ENCODE peak calls at places on chromosome 2, in four cellular contexts. One of them, this sample, is unnamed.

GRCh38 chr2:182949572-182950189 is 83.2 kb upstream of the FRZB start:
- DNase-seq in HCT116: no peak
- DNase-seq in breast epithelium: no peak
- DNase-seq in right lobe of liver: no peak
- DNase-seq in this sample: no peak

GRCh38 chr2:25835906-25836305 is 42.4 kb downstream of the ASXL2 start:
- DNase-seq in HCT116: no peak
- DNase-seq in breast epithelium: no peak
- DNase-seq in right lobe of liver: no peak
- DNase-seq in this sample: no peak

GRCh38 chr2:127134833-127135830 is 28.2 kb upstream of the BIN1 start:
- DNase-seq in HCT116: no peak
- DNase-seq in breast epithelium: no peak
- DNase-seq in right lobe of liver: no peak
- DNase-seq in this sample: no peak

GRCh38 chr2:237152361-237152760 is 66.7 kb downstream of the COPS8 start:
- DNase-seq in right lobe of liver: no peak
- DNase-seq in breast epithelium: no peak
- DNase-seq in HCT116: no peak
- DNase-seq in this sample: no peak

GRCh38 chr2:41387519-41387918 is 660.3 kb upstream of the PKDCC start:
- DNase-seq in right lobe of liver: no peak
- DNase-seq in HCT116: no peak
- DNase-seq in breast epithelium: no peak
- DNase-seq in this sample: no peak

GRCh38 chr2:216695401-216695821 is at the start of gene IGFBP5:
- DNase-seq in breast epithelium: peak; percentile 81
- DNase-seq in HCT116: no peak
- DNase-seq in right lobe of liver: peak; percentile 54
- DNase-seq in this sample: peak; percentile 97

GRCh38 chr2:28613616-28614501 is 118.0 kb downstream of the PLB1 start:
- DNase-seq in right lobe of liver: no peak
- DNase-seq in breast epithelium: no peak
- DNase-seq in HCT116: peak; percentile 47
- DNase-seq in this sample: no peak

GRCh38 chr2:10373931-10374330 is 71.2 kb downstream of the HPCAL1 start:
- DNase-seq in HCT116: no peak
- DNase-seq in breast epithelium: no peak
- DNase-seq in right lobe of liver: no peak
- DNase-seq in this sample: no peak

GRCh38 chr2:70620020-70620419 is 66.4 kb upstream of the TGFA start:
- DNase-seq in right lobe of liver: no peak
- DNase-seq in breast epithelium: no peak
- DNase-seq in HCT116: no peak
- DNase-seq in this sample: no peak

GRCh38 chr2:46878886-46879285 is 36.7 kb downstream of the MCFD2 start:
- DNase-seq in HCT116: no peak
- DNase-seq in breast epithelium: no peak
- DNase-seq in right lobe of liver: no peak
- DNase-seq in this sample: no peak

GRCh38 chr2:134411279-134411827 is 157.5 kb downstream of the MGAT5 start:
- DNase-seq in HCT116: no peak
- DNase-seq in breast epithelium: no peak
- DNase-seq in right lobe of liver: no peak
- DNase-seq in this sample: no peak

GRCh38 chr2:79993144-79993543 is 311.4 kb downstream of the LRRTM1 start:
- DNase-seq in HCT116: no peak
- DNase-seq in right lobe of liver: no peak
- DNase-seq in breast epithelium: no peak
- DNase-seq in this sample: no peak

GRCh38 chr2:10163498-10164486 is 41.3 kb downstream of the RRM2 start:
- DNase-seq in HCT116: no peak
- DNase-seq in breast epithelium: no peak
- DNase-seq in right lobe of liver: no peak
- DNase-seq in this sample: no peak

GRCh38 chr2:11873766-11874165 is 127.3 kb downstream of the LPIN1 start:
- DNase-seq in breast epithelium: no peak
- DNase-seq in right lobe of liver: no peak
- DNase-seq in HCT116: no peak
- DNase-seq in this sample: no peak

GRCh38 chr2:54308186-54308585 is 52.2 kb upstream of the TSPYL6 start:
- DNase-seq in HCT116: no peak
- DNase-seq in breast epithelium: no peak
- DNase-seq in right lobe of liver: no peak
- DNase-seq in this sample: no peak

GRCh38 chr2:218281449-218281848 is 10.9 kb downstream of the TMBIM1 start:
- DNase-seq in right lobe of liver: no peak
- DNase-seq in breast epithelium: no peak
- DNase-seq in HCT116: no peak
- DNase-seq in this sample: no peak

GRCh38 chr2:26640331-26640745 is 828 bp downstream of the CIB4 start:
- DNase-seq in right lobe of liver: no peak
- DNase-seq in HCT116: peak; percentile 13
- DNase-seq in breast epithelium: no peak
- DNase-seq in this sample: peak; percentile 38

GRCh38 chr2:203873921-203874631 is 6.5 kb downstream of the CTLA4 start:
- DNase-seq in right lobe of liver: no peak
- DNase-seq in HCT116: no peak
- DNase-seq in breast epithelium: no peak
- DNase-seq in this sample: no peak

GRCh38 chr2:181916726-181917377 is 25.3 kb downstream of the ITPRID2 start:
- DNase-seq in right lobe of liver: no peak
- DNase-seq in breast epithelium: no peak
- DNase-seq in HCT116: no peak
- DNase-seq in this sample: no peak

GRCh38 chr2:173412628-173413027 is 58.0 kb downstream of the CDCA7 start:
- DNase-seq in breast epithelium: no peak
- DNase-seq in right lobe of liver: no peak
- DNase-seq in HCT116: no peak
- DNase-seq in this sample: no peak

GRCh38 chr2:205001306-205001966 is 456.2 kb downstream of the PARD3B start:
- DNase-seq in right lobe of liver: no peak
- DNase-seq in HCT116: no peak
- DNase-seq in breast epithelium: no peak
- DNase-seq in this sample: no peak

GRCh38 chr2:1162768-1163584 is 212.3 kb downstream of the SNTG2 start:
- DNase-seq in breast epithelium: no peak
- DNase-seq in right lobe of liver: no peak
- DNase-seq in HCT116: no peak
- DNase-seq in this sample: no peak

GRCh38 chr2:66815886-66816285 is 381.0 kb downstream of the MEIS1 start:
- DNase-seq in HCT116: no peak
- DNase-seq in breast epithelium: no peak
- DNase-seq in right lobe of liver: no peak
- DNase-seq in this sample: no peak

GRCh38 chr2:10305715-10306114 is 3.0 kb downstream of the HPCAL1 start:
- DNase-seq in breast epithelium: no peak
- DNase-seq in HCT116: no peak
- DNase-seq in right lobe of liver: no peak
- DNase-seq in this sample: no peak

GRCh38 chr2:187834787-187835186 is 280.6 kb upstream of the TFPI start:
- DNase-seq in breast epithelium: no peak
- DNase-seq in HCT116: no peak
- DNase-seq in right lobe of liver: no peak
- DNase-seq in this sample: no peak

GRCh38 chr2:48183276-48183675 is 277.0 kb upstream of the FBXO11 start:
- DNase-seq in HCT116: no peak
- DNase-seq in breast epithelium: no peak
- DNase-seq in right lobe of liver: no peak
- DNase-seq in this sample: no peak

GRCh38 chr2:7010376-7010775 is 93.2 kb downstream of the RNF144A start:
- DNase-seq in breast epithelium: no peak
- DNase-seq in right lobe of liver: no peak
- DNase-seq in HCT116: no peak
- DNase-seq in this sample: peak; percentile 61

GRCh38 chr2:231174211-231174651 is 24.2 kb upstream of the ARMC9 start:
- DNase-seq in HCT116: no peak
- DNase-seq in right lobe of liver: no peak
- DNase-seq in breast epithelium: no peak
- DNase-seq in this sample: no peak

GRCh38 chr2:136247204-136247990 is 129.4 kb upstream of the CXCR4 start:
- DNase-seq in right lobe of liver: no peak
- DNase-seq in HCT116: no peak
- DNase-seq in breast epithelium: no peak
- DNase-seq in this sample: no peak

GRCh38 chr2:136251777-136252477 is 134.0 kb upstream of the CXCR4 start:
- DNase-seq in right lobe of liver: no peak
- DNase-seq in HCT116: no peak
- DNase-seq in breast epithelium: no peak
- DNase-seq in this sample: no peak

GRCh38 chr2:136248907-136249306 is 131.0 kb upstream of the CXCR4 start:
- DNase-seq in HCT116: no peak
- DNase-seq in right lobe of liver: no peak
- DNase-seq in breast epithelium: no peak
- DNase-seq in this sample: no peak

GRCh38 chr2:136246086-136246669 is 128.2 kb upstream of the CXCR4 start:
- DNase-seq in breast epithelium: no peak
- DNase-seq in right lobe of liver: peak; percentile 73
- DNase-seq in HCT116: peak; percentile 53
- DNase-seq in this sample: no peak

GRCh38 chr2:136248242-136248641 is 130.3 kb upstream of the CXCR4 start:
- DNase-seq in HCT116: peak; percentile 41
- DNase-seq in breast epithelium: no peak
- DNase-seq in right lobe of liver: no peak
- DNase-seq in this sample: no peak
- H3K4me3 ChIP-seq in HCT116: no peak overlapping the region
- H3K4me3 ChIP-seq in breast epithelium: no peak overlapping the region
- H3K4me3 ChIP-seq in right lobe of liver: no peak overlapping the region
- H3K4me3 ChIP-seq in this sample: no peak overlapping the region

GRCh38 chr2:135874966-135875365 is 1.3 kb downstream of the MCM6 start:
- DNase-seq in right lobe of liver: no peak
- DNase-seq in breast epithelium: no peak
- DNase-seq in HCT116: no peak
- DNase-seq in this sample: no peak

GRCh38 chr2:135875491-135876065 is 665 bp downstream of the MCM6 start:
- DNase-seq in HCT116: no peak
- DNase-seq in breast epithelium: peak; percentile 58
- DNase-seq in right lobe of liver: peak; percentile 55
- DNase-seq in this sample: peak; percentile 29

GRCh38 chr2:135870571-135870970 is 5.7 kb downstream of the MCM6 start:
- DNase-seq in HCT116: no peak
- DNase-seq in breast epithelium: no peak
- DNase-seq in right lobe of liver: no peak
- DNase-seq in this sample: no peak

DNA sequence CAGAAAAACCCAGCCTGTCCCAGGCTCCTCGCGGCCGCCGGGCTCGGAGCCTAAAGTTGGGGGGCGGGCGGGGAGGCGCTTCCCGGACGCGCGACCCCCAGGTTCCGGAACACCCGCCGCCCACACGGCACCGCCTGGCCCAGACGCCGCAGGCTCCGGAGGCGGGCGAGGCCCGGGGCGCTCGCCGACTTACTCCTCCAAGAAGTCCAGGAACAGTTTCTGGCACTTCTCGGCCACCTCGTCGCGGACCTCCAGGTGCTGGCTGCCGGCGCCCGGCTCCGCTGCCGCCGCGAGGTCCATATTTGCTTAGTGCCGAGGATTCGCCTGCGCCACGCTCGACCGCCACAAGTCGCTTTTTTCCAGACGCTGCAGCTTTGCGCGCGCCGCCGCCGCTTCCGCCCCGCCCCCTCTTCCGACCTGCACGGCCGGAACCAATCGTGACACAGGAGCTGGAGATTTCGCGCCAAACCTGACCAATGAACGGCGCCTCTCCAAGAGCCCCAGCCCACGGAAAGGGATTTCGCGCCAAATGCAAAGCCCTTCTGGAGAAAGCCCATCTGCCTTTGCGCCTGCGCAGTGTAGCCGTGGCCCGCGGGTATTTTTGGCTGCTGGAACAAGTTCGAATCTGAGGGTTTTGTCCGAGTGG is at the start of gene MCM6:
- DNase-seq in right lobe of liver: peak; percentile 97
- DNase-seq in breast epithelium: peak; percentile 95
- DNase-seq in HCT116: peak; percentile 99
- DNase-seq in this sample: peak; percentile 98
- TF ChIP-seq POLR2A in right lobe of liver: peak; percentile 46
- TF ChIP-seq POLR2A in breast epithelium: no peak
- TF ChIP-seq POLR2A in HCT116: no peak
- TF ChIP-seq POLR2A in this sample: peak; percentile 59

GRCh38 chr2:155727097-155727906 is 605.2 kb downstream of the NR4A2 start:
- DNase-seq in breast epithelium: no peak
- DNase-seq in HCT116: no peak
- DNase-seq in right lobe of liver: no peak
- DNase-seq in this sample: no peak

DNA sequence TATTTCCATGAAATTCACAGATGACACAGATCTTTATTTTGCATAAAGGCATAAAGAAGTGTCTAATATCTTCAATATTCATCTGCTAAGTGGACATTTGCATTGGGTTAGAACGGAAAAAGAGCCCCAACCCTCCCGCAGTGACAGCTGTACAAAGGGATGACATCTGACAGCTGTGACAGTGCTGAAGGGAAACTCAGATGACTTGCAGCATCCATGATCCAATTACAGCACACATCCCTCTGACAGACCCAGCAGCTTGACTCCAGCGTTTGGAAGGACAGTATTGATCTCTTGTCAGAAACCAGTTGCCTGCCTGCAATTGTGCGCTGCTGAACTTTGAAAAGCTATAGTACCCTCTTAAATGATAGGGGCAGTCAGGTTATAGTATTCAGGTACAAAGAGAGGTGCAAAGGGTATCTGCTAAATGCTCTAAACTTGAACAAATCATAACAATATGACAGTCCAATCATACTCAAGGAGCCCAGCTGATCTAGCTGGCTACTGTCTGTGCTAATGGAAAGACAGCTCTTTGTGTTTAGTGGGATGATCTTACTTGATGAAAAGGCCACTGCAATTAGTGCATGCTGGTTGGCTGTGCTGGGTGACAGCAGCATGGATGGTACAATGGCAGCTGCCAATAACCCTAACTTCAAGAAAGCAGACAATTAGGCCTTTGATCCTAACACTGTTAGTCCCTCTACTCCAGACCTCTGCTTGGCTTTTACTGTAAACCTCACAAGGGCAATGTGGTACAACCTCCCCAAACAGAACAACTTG is 599.2 kb downstream of the NR4A2 start:
- DNase-seq in breast epithelium: no peak
- DNase-seq in HCT116: no peak
- DNase-seq in right lobe of liver: no peak
- DNase-seq in this sample: no peak
- H3K4me3 ChIP-seq in breast epithelium: no peak overlapping the region
- H3K4me3 ChIP-seq in HCT116: no peak overlapping the region
- H3K4me3 ChIP-seq in right lobe of liver: no peak overlapping the region
- H3K4me3 ChIP-seq in this sample: no peak overlapping the region

GRCh38 chr2:157419031-157419580 is 24.8 kb downstream of the CYTIP start:
- DNase-seq in right lobe of liver: no peak
- DNase-seq in HCT116: no peak
- DNase-seq in breast epithelium: no peak
- DNase-seq in this sample: no peak

GRCh38 chr2:157413342-157414035 is 30.4 kb downstream of the CYTIP start:
- DNase-seq in breast epithelium: no peak
- DNase-seq in HCT116: no peak
- DNase-seq in right lobe of liver: no peak
- DNase-seq in this sample: no peak

GRCh38 chr2:157414050-157414449 is 29.8 kb downstream of the CYTIP start:
- DNase-seq in HCT116: no peak
- DNase-seq in right lobe of liver: no peak
- DNase-seq in breast epithelium: no peak
- DNase-seq in this sample: no peak

GRCh38 chr2:157418215-157418614 is 25.7 kb downstream of the CYTIP start:
- DNase-seq in HCT116: no peak
- DNase-seq in breast epithelium: no peak
- DNase-seq in right lobe of liver: no peak
- DNase-seq in this sample: no peak

GRCh38 chr2:157415632-157416101 is 28.2 kb downstream of the CYTIP start:
- DNase-seq in right lobe of liver: no peak
- DNase-seq in breast epithelium: no peak
- DNase-seq in HCT116: no peak
- DNase-seq in this sample: no peak
- TF ChIP-seq POLR2A in right lobe of liver: no peak
- TF ChIP-seq POLR2A in breast epithelium: no peak
- TF ChIP-seq POLR2A in HCT116: no peak
- TF ChIP-seq POLR2A in this sample: no peak

This sample was measured in uterus.